ENCODE peak calls at places on chromosomes 6 and 20, in four cellular contexts. W is K562, S is HepG2, Y is H1. B is an unnamed sample.

GRCh38 chr6:160428069-160428430 is 79.9 kb downstream of the SLC22A3 start:
- DNase-seq in Y (no peak), S (no peak), W (no peak), B (no peak)

GRCh38 chr6:118968416-118968815 is 33.5 kb upstream of the MCM9 start:
- DNase-seq in S (peak; percentile 26), Y (no peak), W (no peak), B (no peak)

GRCh38 chr6:3210024-3210610 is 17.3 kb downstream of the TUBB2B start:
- DNase-seq in Y (no peak), S (no peak), W (no peak), B (no peak)

GRCh38 chr20:31845300-31845863 is at the start of gene FOXS1:
- DNase-seq in W (no peak), Y (no peak), S (no peak), B (no peak)

GRCh38 chr6:89689732-89690131 is 51.2 kb upstream of the LYRM2 start:
- DNase-seq in Y (no peak), S (no peak), W (no peak), B (no peak)

GRCh38 chr20:47847882-47848485 is 62.7 kb upstream of the SULF2 start:
- DNase-seq in S (no peak), W (no peak), Y (no peak), B (no peak)

GRCh38 chr20:39289316-39289715 is 327.2 kb downstream of the DHX35 start:
- DNase-seq in W (no peak), S (no peak), Y (peak; percentile 66), B (peak; percentile 7)

GRCh38 chr20:3681931-3682820 is at the start of gene ADAM33:
- DNase-seq in Y (peak; percentile 78), W (peak; percentile 66), S (no peak), B (no peak)

GRCh38 chr20:20815711-20816455 is 103.4 kb upstream of the RALGAPA2 start:
- DNase-seq in Y (no peak), W (no peak), S (no peak), B (no peak)

GRCh38 chr6:121436172-121436965 is 923 bp downstream of the GJA1 start:
- DNase-seq in S (no peak), Y (no peak), W (no peak), B (no peak)

GRCh38 chr6:38266921-38267354 is 372.8 kb downstream of the BTBD9 start:
- DNase-seq in Y (no peak), W (no peak), S (no peak), B (no peak)

GRCh38 chr6:92723390-92723931 is 695.9 kb downstream of the EPHA7 start:
- DNase-seq in W (no peak), S (no peak), Y (no peak), B (no peak)

GRCh38 chr20:25277051-25277801 is 29.3 kb downstream of the PYGB start:
- DNase-seq in Y (peak; percentile 39), S (no peak), W (no peak), B (no peak)

GRCh38 chr20:20333866-20334265 is 34.0 kb upstream of the INSM1 start:
- DNase-seq in Y (no peak), S (no peak), W (no peak), B (no peak)

GRCh38 chr20:58810116-58810878 is 40.4 kb downstream of the GNAS-AS1 start:
- DNase-seq in Y (no peak), S (no peak), W (no peak), B (no peak)

GRCh38 chr6:138885156-138885819 is 89.4 kb downstream of the ECT2L start:
- DNase-seq in S (no peak), Y (no peak), W (no peak), B (no peak)

GRCh38 chr20:4828830-4829493 is 107.3 kb downstream of the PRND start:
- DNase-seq in S (no peak), W (no peak), Y (peak; percentile 24), B (no peak)

GRCh38 chr20:36101201-36101600 is 53.3 kb upstream of the EPB41L1 start:
- DNase-seq in W (no peak), Y (no peak), S (no peak), B (no peak)

GRCh38 chr6:12030993-12031550 is 19.0 kb downstream of the HIVEP1 start:
- DNase-seq in W (no peak), S (no peak), Y (no peak), B (no peak)

GRCh38 chr20:58458342-58459057 is 56.7 kb downstream of the APCDD1L start:
- DNase-seq in Y (no peak), W (no peak), S (no peak), B (no peak)

DNA sequence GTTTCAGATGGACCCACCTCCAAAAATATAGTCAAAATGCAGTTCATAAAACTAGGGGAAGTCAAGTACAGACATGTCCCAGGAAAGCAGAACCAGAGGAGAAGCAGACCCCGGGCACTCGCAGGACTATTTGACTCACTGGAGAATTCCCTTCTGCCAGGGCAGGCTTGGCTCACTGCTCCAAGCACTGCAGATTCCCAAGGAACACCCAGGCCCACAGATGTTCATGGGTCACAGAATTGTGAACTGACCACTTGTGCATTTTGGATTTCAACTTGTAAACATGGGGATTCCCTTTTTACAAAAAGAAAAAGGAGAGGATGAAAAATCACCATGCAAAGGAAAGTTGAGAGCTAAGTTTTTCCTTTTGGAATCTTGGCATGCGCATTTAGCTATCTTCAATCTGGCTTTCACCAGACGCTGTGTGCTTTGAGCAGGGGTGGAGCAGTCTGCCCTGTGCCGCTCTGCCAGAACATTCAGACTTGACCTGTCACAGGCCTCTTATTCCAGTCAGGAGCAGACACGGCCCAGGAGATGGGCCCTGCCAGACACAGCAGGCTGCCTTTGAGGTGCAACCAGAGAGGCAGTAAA is 237.5 kb upstream of the TAB2 start:
- DNase-seq in Y (no peak), S (no peak), W (no peak), B (no peak)
- TF ChIP-seq CEBPB in Y (no peak), S (no peak), W (no peak), B (no peak)

DNA sequence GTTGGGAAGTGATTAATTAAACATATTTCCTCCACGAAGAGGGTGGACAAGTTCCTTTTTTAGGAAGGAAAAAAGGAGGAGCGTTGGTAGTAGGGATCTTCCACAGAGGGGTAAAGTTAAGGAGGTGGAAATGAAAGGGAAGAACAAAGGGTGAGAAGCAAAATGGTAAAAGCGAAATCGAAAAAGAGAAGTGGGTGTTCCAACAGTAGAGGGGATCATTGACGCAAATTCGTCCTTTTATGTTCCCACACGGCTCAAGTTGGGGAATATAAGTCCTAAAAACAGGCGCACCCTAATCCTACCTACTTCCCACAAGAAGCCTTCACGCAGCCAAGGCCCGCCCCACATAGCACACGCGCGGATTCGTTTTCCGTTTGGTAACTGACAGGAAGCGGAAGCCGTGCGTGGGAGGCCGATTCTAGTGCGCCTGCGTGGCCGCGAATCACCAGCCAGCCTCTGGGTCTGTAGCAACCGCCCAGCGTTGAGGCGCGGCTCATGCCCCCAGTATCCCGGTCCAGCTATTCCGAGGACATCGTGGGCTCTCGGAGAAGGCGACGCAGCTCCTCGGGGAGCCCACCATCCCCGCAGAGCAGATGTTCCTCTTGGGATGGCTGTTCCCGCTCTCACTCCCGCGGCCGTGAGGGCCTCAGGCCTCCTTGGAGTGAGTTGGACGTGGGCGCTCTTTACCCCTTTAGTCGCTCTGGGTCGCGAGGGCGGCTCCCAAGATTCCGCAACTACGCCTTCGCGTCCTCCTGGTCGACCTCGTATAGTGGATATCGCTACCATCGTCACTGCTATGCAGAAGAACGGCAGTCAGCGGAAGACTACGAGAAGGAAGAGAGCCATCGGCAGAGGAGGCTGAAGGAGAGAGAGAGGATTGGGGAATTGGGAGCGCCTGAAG is at the start of gene NKAPL:
- DNase-seq in W (no peak), S (no peak), Y (peak; percentile 43), B (no peak)
- TF ChIP-seq RNF2 in W (no peak), S (no peak), Y (no peak), B (no peak)

GRCh38 chr6:53975966-53976610 is 135.2 kb upstream of the MLIP start:
- DNase-seq in W (no peak), Y (no peak), S (no peak), B (no peak)
- TF ChIP-seq CEBPB in W (no peak), Y (no peak), S (no peak), B (no peak)

DNA sequence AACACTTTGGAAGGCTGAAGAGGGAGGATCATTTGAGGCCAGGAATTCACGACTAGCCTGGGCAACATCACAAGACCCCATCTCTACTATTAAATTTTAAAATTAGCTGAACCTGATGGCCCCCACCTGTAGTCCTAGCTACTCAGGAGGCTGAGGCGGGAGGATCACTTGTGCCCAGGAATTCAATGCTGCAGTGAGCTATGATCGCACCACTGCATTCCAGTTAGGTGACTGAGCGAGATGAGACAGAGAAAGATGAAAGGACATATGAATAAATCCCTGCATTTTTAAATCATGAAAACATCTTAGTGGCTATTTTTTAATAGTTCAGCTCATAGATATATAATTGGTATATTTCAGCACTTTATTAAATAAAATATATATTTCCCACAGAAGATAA is 93.8 kb downstream of the GPR63 start:
- DNase-seq in S (no peak), W (no peak), Y (no peak), B (no peak)
- TF ChIP-seq RNF2 in S (no peak), W (no peak), Y (no peak), B (no peak)

GRCh38 chr6:25337004-25337403 is 57.8 kb downstream of the CARMIL1 start:
- DNase-seq in S (no peak), Y (no peak), W (no peak), B (no peak)

GRCh38 chr6:25340854-25341552 is 61.8 kb downstream of the CARMIL1 start:
- DNase-seq in W (no peak), Y (no peak), S (no peak), B (no peak)

GRCh38 chr6:25340421-25340820 is 61.2 kb downstream of the CARMIL1 start:
- DNase-seq in W (no peak), S (no peak), Y (no peak), B (no peak)

GRCh38 chr6:25334793-25335192 is 55.6 kb downstream of the CARMIL1 start:
- DNase-seq in Y (no peak), W (no peak), S (no peak), B (no peak)

DNA sequence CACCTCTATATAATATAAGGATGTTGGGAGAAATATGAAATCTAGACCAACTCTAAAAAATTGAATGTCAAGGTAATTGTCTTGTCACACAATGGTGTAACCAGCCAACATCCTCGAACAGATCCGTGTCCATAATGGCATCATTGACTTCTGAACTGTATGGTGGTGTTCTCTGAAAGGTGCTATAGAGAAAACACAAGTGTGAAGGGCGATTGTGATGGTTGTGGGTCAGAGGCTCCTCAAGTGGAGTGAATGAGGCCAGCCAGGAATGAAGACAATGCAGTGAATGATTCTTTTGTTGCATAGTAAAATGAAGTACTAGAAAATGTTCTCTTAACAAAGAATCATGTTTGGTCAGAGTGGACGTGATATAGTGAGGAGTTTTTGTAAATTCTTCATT is 58.3 kb downstream of the CARMIL1 start:
- DNase-seq in S (no peak), Y (no peak), W (no peak), B (no peak)
- TF ChIP-seq CEBPB in S (no peak), Y (no peak), W (no peak), B (no peak)